ENCODE peak calls at places on chromosomes 5 and 9, in nine cellular contexts. One of them, this sample, is unnamed.
A peak's percentile ranks its signal among the peaks of the same experiment; 100 is the strongest.

GRCh38 chr5:1141827-1142226 is 30.0 kb upstream of the SLC12A7 start:
- DNase-seq in fibroblast of the aortic adventitia: no peak
- DNase-seq in progenitor cell of endocrine pancreas: no peak
- DNase-seq in nucleus accumbens: no peak
- DNase-seq in NCI-H1417: peak; percentile 11
- DNase-seq in amygdala: no peak
- DNase-seq in body of pancreas: no peak
- DNase-seq in amniotic stem cell: no peak
- DNase-seq in NCI-H1436: no peak
- DNase-seq in this sample: peak; percentile 56

GRCh38 chr9:14021871-14022525 is 291.9 kb downstream of the NFIB start:
- DNase-seq in fibroblast of the aortic adventitia: peak; percentile 60
- DNase-seq in progenitor cell of endocrine pancreas: no peak
- DNase-seq in nucleus accumbens: no peak
- DNase-seq in NCI-H1417: no peak
- DNase-seq in amygdala: no peak
- DNase-seq in body of pancreas: no peak
- DNase-seq in amniotic stem cell: no peak
- DNase-seq in NCI-H1436: no peak
- DNase-seq in this sample: no peak

GRCh38 chr9:127979333-127980055 is 1.3 kb downstream of the EEIG1 start:
- DNase-seq in fibroblast of the aortic adventitia: peak; percentile 70
- DNase-seq in progenitor cell of endocrine pancreas: no peak
- DNase-seq in nucleus accumbens: peak; percentile 80
- DNase-seq in NCI-H1417: peak; percentile 24
- DNase-seq in amygdala: peak; percentile 96
- DNase-seq in body of pancreas: peak; percentile 64
- DNase-seq in amniotic stem cell: no peak
- DNase-seq in NCI-H1436: no peak
- DNase-seq in this sample: peak; percentile 51

GRCh38 chr9:133120343-133121199 is 469 bp downstream of the RALGDS start:
- DNase-seq in fibroblast of the aortic adventitia: no peak
- DNase-seq in progenitor cell of endocrine pancreas: no peak
- DNase-seq in nucleus accumbens: no peak
- DNase-seq in NCI-H1417: peak; percentile 1
- DNase-seq in amygdala: no peak
- DNase-seq in body of pancreas: peak; percentile 47
- DNase-seq in amniotic stem cell: no peak
- DNase-seq in NCI-H1436: no peak
- DNase-seq in this sample: peak; percentile 38

GRCh38 chr5:105922574-105922973 is 1748.2 kb downstream of the EFNA5 start:
- DNase-seq in fibroblast of the aortic adventitia: no peak
- DNase-seq in progenitor cell of endocrine pancreas: no peak
- DNase-seq in nucleus accumbens: no peak
- DNase-seq in NCI-H1417: no peak
- DNase-seq in amygdala: no peak
- DNase-seq in body of pancreas: no peak
- DNase-seq in amniotic stem cell: no peak
- DNase-seq in NCI-H1436: no peak
- DNase-seq in this sample: no peak

GRCh38 chr9:113818391-113818790 is 57.7 kb upstream of the ZNF618 start:
- DNase-seq in fibroblast of the aortic adventitia: no peak
- DNase-seq in progenitor cell of endocrine pancreas: no peak
- DNase-seq in nucleus accumbens: no peak
- DNase-seq in NCI-H1417: no peak
- DNase-seq in amygdala: no peak
- DNase-seq in body of pancreas: no peak
- DNase-seq in amniotic stem cell: no peak
- DNase-seq in NCI-H1436: no peak
- DNase-seq in this sample: no peak

GRCh38 chr9:109463924-109464625 is 34.0 kb downstream of the PTPN3 start:
- DNase-seq in fibroblast of the aortic adventitia: no peak
- DNase-seq in progenitor cell of endocrine pancreas: no peak
- DNase-seq in nucleus accumbens: no peak
- DNase-seq in NCI-H1417: no peak
- DNase-seq in amygdala: no peak
- DNase-seq in body of pancreas: no peak
- DNase-seq in amniotic stem cell: no peak
- DNase-seq in NCI-H1436: no peak
- DNase-seq in this sample: no peak

GRCh38 chr9:6237267-6237666 is 21.7 kb downstream of the IL33 start:
- DNase-seq in fibroblast of the aortic adventitia: no peak
- DNase-seq in progenitor cell of endocrine pancreas: no peak
- DNase-seq in nucleus accumbens: no peak
- DNase-seq in NCI-H1417: no peak
- DNase-seq in amygdala: no peak
- DNase-seq in body of pancreas: no peak
- DNase-seq in amniotic stem cell: no peak
- DNase-seq in NCI-H1436: no peak
- DNase-seq in this sample: no peak

GRCh38 chr9:134807726-134808125 is 72.9 kb upstream of the FCN2 start:
- DNase-seq in fibroblast of the aortic adventitia: peak; percentile 85
- DNase-seq in progenitor cell of endocrine pancreas: no peak
- DNase-seq in nucleus accumbens: no peak
- DNase-seq in NCI-H1417: no peak
- DNase-seq in amygdala: no peak
- DNase-seq in body of pancreas: no peak
- DNase-seq in amniotic stem cell: no peak
- DNase-seq in NCI-H1436: no peak
- DNase-seq in this sample: no peak